ENCODE peak calls at places on chromosome 15, in six cellular contexts. One of them, this sample, is unnamed. For H3K4me1, the result is how much of the 10 kb centered on the place peaks cover.

GRCh38 chr15:48177383-48177874 is 666 bp downstream of the MYEF2 start:
- DNase-seq in A549: peak
- DNase-seq in transverse colon: no peak
- DNase-seq in SK-N-SH: peak
- DNase-seq in sigmoid colon: no peak
- DNase-seq in GM12878: peak
- DNase-seq in this sample: no peak

GRCh38 chr15:101057841-101058407 is 138.8 kb downstream of the LRRK1 start:
- DNase-seq in A549: no peak
- DNase-seq in transverse colon: no peak
- DNase-seq in SK-N-SH: peak
- DNase-seq in sigmoid colon: peak
- DNase-seq in GM12878: no peak
- DNase-seq in this sample: peak

GRCh38 chr15:76185716-76186115 is 125.6 kb downstream of the ETFA start:
- DNase-seq in A549: peak
- DNase-seq in transverse colon: no peak
- DNase-seq in SK-N-SH: no peak
- DNase-seq in sigmoid colon: no peak
- DNase-seq in GM12878: no peak
- DNase-seq in this sample: peak

GRCh38 chr15:60523056-60523455 is 44.1 kb upstream of the ICE2 start:
- DNase-seq in A549: no peak
- DNase-seq in transverse colon: no peak
- DNase-seq in SK-N-SH: no peak
- DNase-seq in sigmoid colon: no peak
- DNase-seq in GM12878: no peak
- DNase-seq in this sample: no peak

GRCh38 chr15:79812536-79812935 is 84.3 kb downstream of the MTHFS start:
- DNase-seq in A549: no peak
- DNase-seq in transverse colon: no peak
- DNase-seq in SK-N-SH: no peak
- DNase-seq in sigmoid colon: no peak
- DNase-seq in GM12878: no peak
- DNase-seq in this sample: no peak

GRCh38 chr15:28887344-28888174 is 1.8 kb downstream of the APBA2 start:
- DNase-seq in A549: no peak
- DNase-seq in transverse colon: no peak
- DNase-seq in SK-N-SH: peak
- DNase-seq in sigmoid colon: no peak
- DNase-seq in GM12878: no peak
- DNase-seq in this sample: no peak

GRCh38 chr15:93135997-93136397 is 47.0 kb upstream of the RGMA start:
- DNase-seq in A549: no peak
- DNase-seq in transverse colon: no peak
- DNase-seq in SK-N-SH: no peak
- DNase-seq in sigmoid colon: no peak
- DNase-seq in GM12878: no peak
- DNase-seq in this sample: no peak

GRCh38 chr15:98956796-98957553 is 50.6 kb downstream of the PGPEP1L start:
- DNase-seq in A549: no peak
- DNase-seq in transverse colon: no peak
- DNase-seq in SK-N-SH: no peak
- DNase-seq in sigmoid colon: no peak
- DNase-seq in GM12878: no peak
- DNase-seq in this sample: no peak

GRCh38 chr15:65862682-65863081 is 6.6 kb upstream of the RAB11A start:
- DNase-seq in A549: peak
- DNase-seq in transverse colon: peak
- DNase-seq in SK-N-SH: peak
- DNase-seq in sigmoid colon: no peak
- DNase-seq in GM12878: no peak
- DNase-seq in this sample: peak

GRCh38 chr15:80679805-80680175 is 15.3 kb upstream of the ABHD17C start:
- DNase-seq in A549: no peak
- DNase-seq in transverse colon: peak
- DNase-seq in SK-N-SH: no peak
- DNase-seq in sigmoid colon: no peak
- DNase-seq in GM12878: no peak
- DNase-seq in this sample: no peak

GRCh38 chr15:69060744-69061143 is 46.2 kb downstream of the NOX5 start:
- DNase-seq in A549: no peak
- DNase-seq in transverse colon: no peak
- DNase-seq in SK-N-SH: peak
- DNase-seq in sigmoid colon: peak
- DNase-seq in GM12878: no peak
- DNase-seq in this sample: no peak

GRCh38 chr15:90054618-90055097 is 47.6 kb downstream of the IDH2 start:
- DNase-seq in A549: no peak
- DNase-seq in transverse colon: no peak
- DNase-seq in SK-N-SH: no peak
- DNase-seq in sigmoid colon: no peak
- DNase-seq in GM12878: no peak
- DNase-seq in this sample: no peak

GRCh38 chr15:62873203-62873602 is 169.3 kb upstream of the TPM1 start:
- DNase-seq in A549: no peak
- DNase-seq in transverse colon: no peak
- DNase-seq in SK-N-SH: no peak
- DNase-seq in sigmoid colon: no peak
- DNase-seq in GM12878: no peak
- DNase-seq in this sample: no peak

DNA sequence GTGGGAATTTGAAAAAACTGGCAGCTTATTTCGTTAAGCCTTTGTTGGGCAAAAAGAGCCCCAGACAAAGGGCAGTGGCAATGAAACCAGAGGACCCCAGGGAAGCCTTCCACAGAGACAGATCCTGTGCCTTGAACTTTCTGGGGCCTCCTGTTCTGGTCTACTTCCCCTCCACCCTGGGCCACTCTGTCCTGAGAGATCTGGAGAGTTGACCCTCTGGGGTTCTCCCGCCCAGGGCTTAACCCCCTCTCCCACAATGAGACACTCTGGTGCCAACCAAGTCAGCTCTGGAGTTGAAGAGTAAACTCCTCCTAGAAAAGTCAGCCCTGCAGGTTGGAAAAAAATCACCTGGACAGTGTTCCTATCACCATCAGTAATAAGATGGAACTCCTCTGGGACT is 20.8 kb downstream of the EHD4 start:
- DNase-seq in A549: no peak
- DNase-seq in transverse colon: no peak
- DNase-seq in SK-N-SH: no peak
- DNase-seq in sigmoid colon: no peak
- DNase-seq in GM12878: no peak
- DNase-seq in this sample: no peak
- H3K4me1 ChIP-seq in A549: under half
- H3K4me1 ChIP-seq in transverse colon: under half
- H3K4me1 ChIP-seq in SK-N-SH: under half
- H3K4me1 ChIP-seq in sigmoid colon: under half
- H3K4me1 ChIP-seq in GM12878: under half
- H3K4me1 ChIP-seq in this sample: under half

DNA sequence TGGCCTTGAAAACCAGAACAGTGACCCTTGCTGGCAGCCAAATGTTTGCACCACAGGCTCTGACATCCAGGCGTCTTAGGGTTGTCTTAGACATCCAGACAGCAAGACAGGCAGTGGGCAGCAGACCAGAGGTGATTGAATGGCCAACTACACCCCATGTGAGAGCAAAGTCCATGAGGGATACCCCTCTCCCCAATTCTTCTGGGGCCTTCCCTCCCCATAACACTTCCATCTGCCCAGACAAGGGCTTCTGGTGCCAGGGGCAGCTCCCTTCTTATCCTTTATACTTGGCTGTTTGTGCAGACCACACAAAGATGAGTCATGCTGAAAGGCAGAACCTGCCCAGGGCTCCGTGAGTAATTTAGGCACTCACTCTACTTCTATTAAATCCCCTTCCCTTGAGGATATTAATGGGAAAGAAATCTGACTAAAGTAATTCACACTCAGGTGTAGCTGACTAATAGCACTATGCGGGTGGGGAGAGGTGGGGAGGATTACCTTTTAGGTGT is 257.9 kb downstream of the UACA start:
- DNase-seq in A549: peak
- DNase-seq in transverse colon: no peak
- DNase-seq in SK-N-SH: no peak
- DNase-seq in sigmoid colon: no peak
- DNase-seq in GM12878: no peak
- DNase-seq in this sample: no peak
- TF ChIP-seq CTCF in A549: no peak
- TF ChIP-seq CTCF in transverse colon: no peak
- TF ChIP-seq CTCF in SK-N-SH: peak
- TF ChIP-seq CTCF in sigmoid colon: no peak
- TF ChIP-seq CTCF in GM12878: no peak
- TF ChIP-seq CTCF in this sample: no peak

DNA sequence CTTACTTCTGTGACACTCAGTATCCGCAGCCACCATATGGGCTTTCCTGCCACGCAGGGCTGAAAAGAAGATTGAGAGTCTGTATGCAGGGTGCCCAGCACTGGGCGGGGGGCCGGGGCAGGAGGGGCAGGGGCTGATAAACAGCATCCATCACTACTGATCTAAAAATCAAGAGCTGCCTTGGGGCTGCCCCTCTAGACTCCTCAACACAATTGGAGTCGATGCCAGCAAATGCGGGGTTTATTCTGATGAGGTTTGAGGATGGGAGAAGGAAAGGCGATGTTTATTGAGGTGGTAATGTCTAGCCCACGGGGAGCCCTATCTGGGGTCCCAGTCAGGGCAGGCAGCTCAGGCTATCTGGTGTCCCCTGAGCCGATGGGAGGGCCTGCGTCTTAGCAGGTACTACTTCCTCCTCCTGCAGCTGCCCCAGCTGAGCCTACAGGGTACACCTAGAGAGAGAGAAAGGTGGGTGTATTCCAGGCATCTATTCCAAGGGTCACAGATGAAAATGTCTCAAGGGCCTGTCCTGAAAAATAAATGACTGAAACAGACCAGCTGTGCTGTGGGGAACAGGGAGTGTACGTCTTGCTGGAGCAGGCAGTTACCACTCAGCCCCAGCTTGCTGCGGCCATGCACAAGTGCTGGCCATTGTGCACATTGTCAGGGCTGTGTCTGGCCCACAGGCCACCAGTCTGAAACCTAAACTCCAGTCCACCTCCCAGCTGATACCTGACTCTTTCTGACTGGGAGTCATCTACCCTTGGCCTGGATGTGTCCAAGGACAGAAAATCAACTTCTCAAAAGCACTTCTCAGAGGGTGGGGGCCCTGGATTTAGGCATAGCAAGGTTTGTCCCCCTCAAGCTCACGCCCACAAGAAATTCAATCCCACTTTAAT is 19.5 kb downstream of the ISG20 start:
- DNase-seq in A549: no peak
- DNase-seq in transverse colon: no peak
- DNase-seq in SK-N-SH: no peak
- DNase-seq in sigmoid colon: peak
- DNase-seq in GM12878: no peak
- DNase-seq in this sample: peak
- TF ChIP-seq EP300 in A549: no peak
- TF ChIP-seq EP300 in transverse colon: no peak
- TF ChIP-seq EP300 in SK-N-SH: no peak
- TF ChIP-seq EP300 in sigmoid colon: no peak
- TF ChIP-seq EP300 in GM12878: no peak
- TF ChIP-seq EP300 in this sample: no peak

DNA sequence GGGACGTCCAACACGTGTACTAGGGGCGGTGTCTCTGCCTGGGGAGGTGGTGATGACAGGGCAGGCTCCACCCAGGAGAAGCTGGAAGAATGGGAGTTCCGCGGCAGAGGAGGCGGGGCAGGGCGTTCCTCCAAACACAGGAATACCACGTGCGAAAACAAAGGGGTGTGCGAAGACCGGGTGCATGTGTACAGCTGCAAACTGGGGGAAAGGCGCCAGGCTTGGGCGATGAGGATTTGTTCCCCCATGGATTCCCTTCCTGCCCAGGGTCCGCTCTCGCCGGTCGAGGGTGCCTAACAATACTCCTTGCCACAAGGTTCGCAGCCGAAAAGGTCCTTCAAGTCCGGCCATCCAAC is 500 bp upstream of the ZSCAN2 start:
- DNase-seq in A549: peak
- DNase-seq in transverse colon: peak
- DNase-seq in SK-N-SH: peak
- DNase-seq in sigmoid colon: peak
- DNase-seq in GM12878: no peak
- DNase-seq in this sample: peak
- H3K4me1 ChIP-seq in A549: under half
- H3K4me1 ChIP-seq in transverse colon: under half
- H3K4me1 ChIP-seq in SK-N-SH: under half
- H3K4me1 ChIP-seq in sigmoid colon: under half
- H3K4me1 ChIP-seq in GM12878: under half
- H3K4me1 ChIP-seq in this sample: under half

DNA sequence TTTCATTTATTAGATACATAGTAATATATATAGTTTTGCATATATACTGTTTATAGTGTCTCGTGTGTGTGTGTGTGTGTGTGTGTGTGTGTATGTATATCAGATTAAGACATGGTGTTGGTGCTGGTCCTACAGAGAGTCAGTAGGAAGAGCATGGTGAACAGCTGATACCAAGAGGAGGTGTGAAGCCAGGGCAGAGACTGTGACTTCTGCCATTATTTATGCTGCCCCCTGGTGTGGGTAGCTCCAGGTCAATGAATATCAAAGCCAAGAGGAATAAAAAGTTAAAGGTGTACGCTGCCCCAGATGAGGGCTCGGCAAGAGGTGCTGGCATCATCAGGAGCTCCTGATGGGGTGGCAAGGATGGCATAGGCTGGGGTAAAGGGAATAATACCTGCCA is 299.5 kb upstream of the RASGRP1 start:
- DNase-seq in A549: no peak
- DNase-seq in transverse colon: no peak
- DNase-seq in SK-N-SH: no peak
- DNase-seq in sigmoid colon: no peak
- DNase-seq in GM12878: no peak
- DNase-seq in this sample: no peak
- TF ChIP-seq CTCF in A549: no peak
- TF ChIP-seq CTCF in transverse colon: no peak
- TF ChIP-seq CTCF in SK-N-SH: peak
- TF ChIP-seq CTCF in sigmoid colon: no peak
- TF ChIP-seq CTCF in GM12878: no peak
- TF ChIP-seq CTCF in this sample: no peak

DNA sequence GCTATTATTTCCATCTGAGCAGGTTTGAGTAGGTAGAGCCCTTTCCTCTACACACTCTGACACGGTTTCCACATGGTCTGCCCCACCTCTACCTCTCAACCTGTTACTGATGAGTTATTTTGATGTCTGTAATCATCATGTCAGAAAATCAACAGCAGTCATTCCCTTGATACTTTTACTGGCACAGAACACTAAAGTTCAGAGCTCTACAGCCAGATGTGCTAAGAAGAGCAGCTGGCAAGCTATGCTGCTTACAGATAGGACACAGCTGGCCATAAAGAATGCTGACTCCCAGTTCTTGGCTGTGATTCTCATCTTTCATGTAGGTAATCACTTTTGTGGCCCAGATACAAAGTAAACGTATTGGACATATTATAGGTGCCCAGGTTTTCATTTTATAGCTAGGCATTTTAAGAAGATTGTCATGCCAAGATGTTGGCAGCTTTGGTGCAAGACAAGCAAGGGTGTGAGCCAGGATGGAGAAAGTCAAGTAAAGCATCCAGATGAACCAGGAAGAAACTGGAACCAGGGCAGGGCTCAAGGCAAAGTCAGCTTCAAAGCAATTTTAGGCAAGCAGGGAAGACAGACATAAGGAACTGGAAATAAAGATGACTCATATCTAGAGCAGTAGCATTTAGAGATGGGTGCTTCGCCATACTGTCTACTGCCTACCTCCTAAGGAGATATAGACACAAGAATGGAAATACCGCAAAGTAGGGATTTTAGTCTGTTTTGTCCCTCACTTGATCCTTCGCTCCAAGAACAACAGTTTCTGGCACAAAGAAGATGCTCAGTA is 59.7 kb downstream of the RYR3 start:
- DNase-seq in A549: no peak
- DNase-seq in transverse colon: no peak
- DNase-seq in SK-N-SH: no peak
- DNase-seq in sigmoid colon: no peak
- DNase-seq in GM12878: no peak
- DNase-seq in this sample: no peak
- TF ChIP-seq EP300 in A549: no peak
- TF ChIP-seq EP300 in transverse colon: no peak
- TF ChIP-seq EP300 in SK-N-SH: no peak
- TF ChIP-seq EP300 in sigmoid colon: no peak
- TF ChIP-seq EP300 in GM12878: no peak
- TF ChIP-seq EP300 in this sample: no peak

This sample was measured in stomach.